ENCODE peak calls at places on chromosomes 2 and 18, in nine cellular contexts. M is psoas muscle, Z is left lung, O is endodermal cell, N is fibroblast of lung, U is sigmoid colon, G is uterus, P is spleen, F is gastrocnemius medialis. W is an unnamed sample.

GRCh38 chr2:129267559-129267958 is 711.9 kb upstream of the RAB6C start:
- DNase-seq in F (no peak), Z (no peak), G (no peak), M (no peak), P (no peak), O (no peak), N (no peak), U (no peak), W (no peak)

GRCh38 chr18:38796762-38797161 is 1231.2 kb upstream of the CELF4 start:
- DNase-seq in N (no peak), Z (no peak), O (no peak), P (no peak), M (no peak), U (no peak), F (no peak), G (no peak), W (no peak)

GRCh38 chr2:28664120-28664842 is 87.3 kb upstream of the PPP1CB start:
- DNase-seq in U (peak; percentile 89), O (no peak), F (no peak), Z (no peak), M (no peak), N (no peak), P (no peak), G (peak; percentile 69), W (no peak)

GRCh38 chr2:32523711-32524110 is 104.1 kb upstream of the TTC27 start:
- DNase-seq in G (no peak), Z (no peak), F (no peak), M (no peak), P (no peak), N (peak; percentile 25), O (no peak), U (no peak), W (no peak)

GRCh38 chr18:435940-436339 is 64.6 kb downstream of the COLEC12 start:
- DNase-seq in Z (no peak), G (no peak), O (no peak), M (no peak), U (no peak), F (no peak), P (no peak), N (peak; percentile 70), W (no peak)

GRCh38 chr18:7632152-7633098 is 65.3 kb downstream of the PTPRM start:
- DNase-seq in G (no peak), O (no peak), F (no peak), U (no peak), Z (no peak), N (no peak), P (no peak), M (no peak), W (no peak)

GRCh38 chr18:23528580-23529472 is 25.5 kb downstream of the RMC1 start:
- DNase-seq in Z (no peak), N (peak; percentile 38), P (no peak), M (peak; percentile 77), F (peak; percentile 60), G (peak; percentile 60), U (peak; percentile 77), O (no peak), W (no peak)

GRCh38 chr2:101349893-101350662 is 37.2 kb downstream of the CREG2 start:
- DNase-seq in F (no peak), N (peak; percentile 54), U (no peak), G (no peak), M (no peak), O (no peak), Z (no peak), P (no peak), W (no peak)

GRCh38 chr18:73715228-73715670 is 432.4 kb downstream of the FBXO15 start:
- DNase-seq in O (no peak), M (no peak), U (no peak), N (no peak), P (no peak), G (no peak), F (no peak), Z (peak; percentile 61), W (no peak)

GRCh38 chr2:214203199-214203598 is 207.7 kb upstream of the VWC2L start:
- DNase-seq in O (no peak), P (no peak), N (peak; percentile 39), U (no peak), M (no peak), F (no peak), G (no peak), Z (no peak), W (no peak)

GRCh38 chr2:61946661-61947060 is 41.2 kb downstream of the COMMD1 start:
- DNase-seq in P (no peak), O (no peak), F (no peak), M (no peak), N (peak; percentile 47), Z (no peak), G (no peak), U (no peak), W (no peak)

GRCh38 chr2:62539892-62540785 is 34.1 kb upstream of the TMEM17 start:
- DNase-seq in P (no peak), O (no peak), U (no peak), Z (no peak), N (peak; percentile 29), F (no peak), G (no peak), M (no peak), W (no peak)

GRCh38 chr2:176552456-176553135 is 283.4 kb downstream of the MTX2 start:
- DNase-seq in Z (no peak), P (no peak), G (no peak), N (peak; percentile 87), M (no peak), F (no peak), U (no peak), O (no peak), W (no peak)

GRCh38 chr2:97734061-97734912 is 20.9 kb downstream of the ZAP70 start:
- DNase-seq in O (no peak), P (peak; percentile 72), G (no peak), F (no peak), Z (peak; percentile 76), U (no peak), N (no peak), M (no peak), W (no peak)

GRCh38 chr18:48476550-48476917 is 62.3 kb upstream of the CTIF start:
- DNase-seq in U (no peak), N (no peak), P (no peak), Z (no peak), M (no peak), G (no peak), F (no peak), O (no peak), W (no peak)

GRCh38 chr2:241859436-241860183 is 916 bp upstream of the PDCD1 start:
- DNase-seq in P (peak; percentile 80), U (peak; percentile 81), G (peak; percentile 75), N (no peak), M (peak; percentile 58), O (peak; percentile 37), F (peak; percentile 59), Z (peak; percentile 66), W (no peak)

GRCh38 chr2:241862093-241862492 is 3.4 kb upstream of the PDCD1 start:
- DNase-seq in O (no peak), N (no peak), M (peak; percentile 7), P (peak; percentile 65), Z (peak; percentile 18), G (no peak), U (no peak), F (no peak), W (no peak)

GRCh38 chr2:241859017-241859435 is 332 bp upstream of the PDCD1 start:
- DNase-seq in G (no peak), U (no peak), N (no peak), Z (peak; percentile 68), O (no peak), M (no peak), F (no peak), P (peak; percentile 80), W (no peak)

GRCh38 chr2:241861264-241861663 is 2.6 kb upstream of the PDCD1 start:
- DNase-seq in N (no peak), U (no peak), P (no peak), F (no peak), O (no peak), Z (no peak), M (no peak), G (no peak), W (no peak)

GRCh38 chr2:241860184-241861078 is 1.7 kb upstream of the PDCD1 start:
- DNase-seq in M (peak; percentile 16), O (no peak), F (peak; percentile 18), U (peak; percentile 63), Z (peak; percentile 70), N (no peak), G (peak; percentile 34), P (peak; percentile 71), W (no peak)
- TF ChIP-seq CTCF in M (no peak), O (no peak), F (no peak), U (no peak), Z (no peak), N (no peak), G (no peak), P (no peak), W (no peak)

DNA sequence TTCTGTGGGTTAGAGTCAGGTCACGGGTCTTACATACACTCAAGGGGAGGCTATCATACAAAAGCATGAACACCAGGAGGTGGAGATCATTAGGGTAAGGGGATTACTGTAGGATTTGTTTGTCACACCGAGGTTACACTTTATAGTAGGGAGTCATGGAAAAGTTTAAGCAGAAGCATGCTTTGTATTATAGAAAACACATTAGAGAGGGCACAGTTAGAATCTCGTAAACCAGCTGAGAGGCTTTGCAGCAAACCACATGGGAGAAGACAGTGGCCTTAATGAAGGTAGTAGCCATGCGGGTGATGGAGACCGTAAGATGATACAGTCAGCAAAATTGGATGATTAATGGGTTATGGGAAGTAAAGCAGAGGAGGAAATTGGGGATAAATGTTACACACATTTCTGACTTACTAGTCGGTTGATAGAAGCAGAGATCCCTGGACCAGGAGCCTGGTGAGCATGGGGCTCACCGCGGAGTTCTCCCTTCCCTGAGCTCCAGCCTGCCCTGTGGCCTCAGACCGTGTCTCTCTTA is 75.6 kb downstream of the MAPRE2 start:
- DNase-seq in F (no peak), U (no peak), P (no peak), Z (no peak), N (no peak), G (no peak), O (no peak), M (no peak), W (no peak)
- H3K27ac ChIP-seq in F (peak overlapping the region; percentile 85), U (peak overlapping the region; percentile 81), P (no peak overlapping the region), Z (peak overlapping the region; percentile 77), N (no peak overlapping the region), G (peak overlapping the region; percentile 52), O (no peak overlapping the region), M (peak overlapping the region; percentile 83), W (peak overlapping the region; percentile 63)

GRCh38 chr2:51795248-51795888 is 763.4 kb upstream of the NRXN1 start:
- DNase-seq in Z (no peak), P (no peak), O (peak; percentile 92), U (no peak), M (no peak), N (no peak), G (no peak), F (no peak), W (no peak)
- TF ChIP-seq CTCF in Z (no peak), P (no peak), O (peak; percentile 85), U (no peak), M (no peak), N (peak; percentile 10), G (no peak), F (no peak), W (no peak)

DNA sequence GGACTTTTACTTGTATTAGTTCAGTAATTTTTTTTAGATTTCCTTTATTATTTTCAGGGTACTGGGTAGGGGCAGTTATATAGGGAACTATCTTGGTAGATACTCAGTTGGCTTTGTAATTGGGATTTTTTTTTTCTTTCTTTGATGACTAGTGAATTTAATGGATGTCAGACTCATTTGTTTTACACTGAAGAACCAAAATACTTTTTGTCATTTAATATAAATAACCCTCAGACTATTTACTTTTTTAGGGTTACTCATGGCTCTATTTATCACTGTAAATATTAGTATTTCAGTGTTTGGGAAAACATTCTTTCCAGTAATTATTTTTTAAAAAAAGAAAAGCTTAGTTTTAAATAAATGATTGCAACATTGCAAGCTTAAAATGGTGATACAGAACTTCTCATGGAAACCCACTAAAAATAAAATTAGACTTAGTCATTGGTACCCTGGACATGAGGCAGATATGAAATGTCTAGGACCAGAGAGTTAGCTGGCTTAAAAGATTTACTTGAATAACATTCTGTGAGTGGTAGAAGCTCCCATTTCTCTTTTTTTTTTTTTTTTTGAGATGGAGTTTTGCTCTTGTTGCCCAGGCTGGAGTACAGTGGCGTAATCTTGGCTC is 74.4 kb upstream of the CYP20A1 start:
- DNase-seq in M (no peak), G (no peak), Z (no peak), N (peak; percentile 26), U (no peak), O (no peak), P (no peak), F (no peak), W (no peak)
- H3K27ac ChIP-seq in M (no peak overlapping the region), G (no peak overlapping the region), Z (no peak overlapping the region), N (no peak overlapping the region), U (no peak overlapping the region), O (no peak overlapping the region), P (no peak overlapping the region), F (no peak overlapping the region), W (peak overlapping the region; percentile 64)

W was measured in thoracic aorta.